ENCODE peak calls at places on chromosomes 13 and 19, in seven cellular contexts. E is uterus; D is cardiac muscle cell; M is CD4-positive, alpha-beta T cell; N is pancreas; L is thoracic aorta; C is body of pancreas. B is an unnamed sample.

GRCh38 chr13:26442541-26442940 is 114.9 kb upstream of the WASF3 start:
- DNase-seq in E (no peak), D (no peak), M (no peak), N (no peak), L (no peak), C (no peak), B (no peak)

GRCh38 chr13:106533940-106534843 is 1.3 kb downstream of the EFNB2 start:
- DNase-seq in E (peak; percentile 38), D (peak; percentile 64), M (peak; percentile 24), N (peak; percentile 16), L (no peak), C (peak; percentile 42), B (peak; percentile 28)

GRCh38 chr13:33319859-33320258 is 34.3 kb upstream of the STARD13 start:
- DNase-seq in E (no peak), D (no peak), M (no peak), N (no peak), L (no peak), C (no peak), B (no peak)

GRCh38 chr19:55355213-55355821 is 798 bp upstream of the COX6B2 start:
- DNase-seq in E (no peak), D (no peak), M (no peak), N (no peak), L (no peak), C (no peak), B (no peak)

GRCh38 chr13:26425439-26426358 is 131.8 kb upstream of the WASF3 start:
- DNase-seq in E (peak; percentile 29), D (no peak), M (no peak), N (no peak), L (no peak), C (peak; percentile 29), B (no peak)

GRCh38 chr19:8641908-8642547 is 11.6 kb downstream of the NFILZ start:
- DNase-seq in E (no peak), D (peak; percentile 33), M (no peak), N (no peak), L (no peak), C (no peak), B (no peak)

GRCh38 chr19:45182758-45183157 is 4.2 kb downstream of the BLOC1S3 start:
- DNase-seq in E (no peak), D (no peak), M (no peak), N (no peak), L (no peak), C (no peak), B (no peak)

GRCh38 chr13:63435668-63436275 is 2020.1 kb upstream of the PCDH20 start:
- DNase-seq in E (no peak), D (no peak), M (no peak), N (no peak), L (no peak), C (no peak), B (no peak)

GRCh38 chr13:21948781-21949474 is 278.1 kb downstream of the FGF9 start:
- DNase-seq in E (no peak), D (no peak), M (no peak), N (no peak), L (no peak), C (no peak), B (no peak)

GRCh38 chr19:6221878-6222746 is 57.7 kb downstream of the MLLT1 start:
- DNase-seq in E (no peak), D (no peak), M (no peak), N (no peak), L (no peak), C (peak; percentile 29), B (no peak)

GRCh38 chr13:90307136-90307535 is 1040.4 kb upstream of the MIR17HG start:
- DNase-seq in E (no peak), D (no peak), M (no peak), N (no peak), L (no peak), C (no peak), B (no peak)

GRCh38 chr19:7303470-7303869 is 9.3 kb upstream of the INSR start:
- DNase-seq in E (no peak), D (no peak), M (no peak), N (no peak), L (no peak), C (no peak), B (no peak)

GRCh38 chr13:103178986-103179695 is 112.9 kb upstream of the SLC10A2 start:
- DNase-seq in E (no peak), D (no peak), M (no peak), N (no peak), L (no peak), C (no peak), B (no peak)

GRCh38 chr13:58949646-58950045 is 1214.1 kb downstream of the DIAPH3 start:
- DNase-seq in E (no peak), D (no peak), M (no peak), N (no peak), L (no peak), C (no peak), B (no peak)

GRCh38 chr13:24995225-24995804 is 100.6 kb upstream of the PABPC3 start:
- DNase-seq in E (peak; percentile 39), D (peak; percentile 90), M (peak; percentile 11), N (peak; percentile 53), L (no peak), C (peak; percentile 70), B (no peak)

DNA sequence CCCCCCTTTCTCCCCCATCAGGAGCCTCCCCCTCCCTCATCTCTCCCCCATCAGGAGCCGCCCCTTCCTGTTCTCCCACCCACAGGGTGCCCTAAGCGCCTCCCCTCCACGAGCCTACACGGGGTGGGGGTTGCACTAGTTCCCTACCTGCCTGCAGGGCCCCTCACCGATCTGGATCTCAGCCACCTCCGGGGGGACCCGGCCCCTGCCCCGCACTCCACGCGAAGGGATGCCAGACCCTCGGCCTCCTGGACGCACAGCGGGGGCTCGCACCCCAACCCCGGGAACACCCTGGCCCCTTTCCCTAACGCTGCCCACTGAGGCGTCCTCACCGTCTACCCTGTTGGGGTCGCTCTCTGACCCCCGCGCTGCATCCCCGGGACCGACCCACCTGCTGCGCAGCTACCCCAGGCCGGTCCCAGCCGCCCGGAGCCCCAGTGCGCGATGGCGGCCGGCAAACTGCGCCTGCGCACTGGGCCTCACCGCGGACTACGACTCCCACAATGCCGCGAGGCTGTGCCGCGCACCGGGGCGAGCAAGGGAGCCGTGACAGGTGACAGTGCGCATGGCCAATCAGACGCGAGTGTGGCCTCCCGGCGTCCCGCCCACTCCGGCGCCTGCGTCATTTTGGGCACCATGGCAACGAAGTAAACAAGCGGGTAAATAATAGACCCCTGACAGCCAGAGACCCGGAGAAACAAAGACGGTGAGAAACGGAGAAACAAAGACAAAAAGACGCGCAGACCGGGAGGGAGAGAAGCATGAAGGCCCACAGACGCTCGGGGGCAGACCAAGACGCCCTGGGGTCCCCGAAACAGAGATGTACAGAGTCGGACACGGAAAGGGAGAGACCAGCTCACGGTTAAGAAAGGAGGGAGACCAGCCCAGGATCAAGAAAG is at the start of gene ZSCAN18:
- DNase-seq in E (peak; percentile 98), D (peak; percentile 99), M (peak; percentile 98), N (peak; percentile 96), L (peak; percentile 96), C (peak; percentile 98), B (peak; percentile 97)
- H3K9me3 ChIP-seq in E (no peaks in the 10 kb centered on the region), D (no peaks in the 10 kb centered on the region), M (peaks cover 55% of the 10 kb centered on the region), N (no peaks in the 10 kb centered on the region), L (peaks cover 9% of the 10 kb centered on the region), C (no peaks in the 10 kb centered on the region), B (peaks cover 66% of the 10 kb centered on the region)

GRCh38 chr19:1863308-1863637 is at the start of gene KLF16:
- DNase-seq in E (no peak), D (no peak), M (no peak), N (no peak), L (no peak), C (no peak), B (no peak)

GRCh38 chr19:1865172-1866010 is 2.0 kb upstream of the KLF16 start:
- DNase-seq in E (no peak), D (no peak), M (no peak), N (no peak), L (no peak), C (peak; percentile 15), B (no peak)

GRCh38 chr19:1863638-1864479 is 480 bp upstream of the KLF16 start:
- DNase-seq in E (peak; percentile 80), D (peak; percentile 97), M (peak; percentile 94), N (peak; percentile 89), L (peak; percentile 70), C (peak; percentile 85), B (peak; percentile 91)

GRCh38 chr19:1862424-1863307 is 713 bp downstream of the KLF16 start:
- DNase-seq in E (no peak), D (peak; percentile 60), M (peak; percentile 58), N (peak; percentile 51), L (no peak), C (peak; percentile 40), B (no peak)

GRCh38 chr19:1864480-1865171 is 1.2 kb upstream of the KLF16 start:
- DNase-seq in E (no peak), D (peak; percentile 79), M (peak; percentile 56), N (peak; percentile 74), L (no peak), C (peak; percentile 69), B (peak; percentile 75)
- TF ChIP-seq CTCF in E (peak; percentile 74), D (peak; percentile 63), M (peak; percentile 74), N (peak; percentile 70), L (peak; percentile 76), C (peak; percentile 69), B (peak; percentile 89)

GRCh38 chr19:27676334-27676733 is 1536.6 kb downstream of the UQCRFS1 start:
- DNase-seq in E (no peak), D (no peak), M (no peak), N (no peak), L (no peak), C (no peak), B (no peak)

GRCh38 chr19:27676877-27677276 is 1536.1 kb downstream of the UQCRFS1 start:
- DNase-seq in E (no peak), D (no peak), M (no peak), N (no peak), L (no peak), C (no peak), B (no peak)

GRCh38 chr19:27681972-27682371 is 1531.0 kb downstream of the UQCRFS1 start:
- DNase-seq in E (no peak), D (no peak), M (no peak), N (no peak), L (no peak), C (no peak), B (no peak)

GRCh38 chr19:27679399-27679798 is 1533.6 kb downstream of the UQCRFS1 start:
- DNase-seq in E (no peak), D (no peak), M (no peak), N (no peak), L (no peak), C (no peak), B (no peak)

GRCh38 chr19:27679905-27680304 is 1533.0 kb downstream of the UQCRFS1 start:
- DNase-seq in E (no peak), D (no peak), M (no peak), N (no peak), L (no peak), C (no peak), B (no peak)
- H3K9me3 ChIP-seq in E (no peaks in the 10 kb centered on the region), D (no peaks in the 10 kb centered on the region), M (peaks cover 15% of the 10 kb centered on the region), N (no peaks in the 10 kb centered on the region), L (peaks cover 6% of the 10 kb centered on the region), C (peaks cover 2% of the 10 kb centered on the region), B (no peaks in the 10 kb centered on the region)

DNA sequence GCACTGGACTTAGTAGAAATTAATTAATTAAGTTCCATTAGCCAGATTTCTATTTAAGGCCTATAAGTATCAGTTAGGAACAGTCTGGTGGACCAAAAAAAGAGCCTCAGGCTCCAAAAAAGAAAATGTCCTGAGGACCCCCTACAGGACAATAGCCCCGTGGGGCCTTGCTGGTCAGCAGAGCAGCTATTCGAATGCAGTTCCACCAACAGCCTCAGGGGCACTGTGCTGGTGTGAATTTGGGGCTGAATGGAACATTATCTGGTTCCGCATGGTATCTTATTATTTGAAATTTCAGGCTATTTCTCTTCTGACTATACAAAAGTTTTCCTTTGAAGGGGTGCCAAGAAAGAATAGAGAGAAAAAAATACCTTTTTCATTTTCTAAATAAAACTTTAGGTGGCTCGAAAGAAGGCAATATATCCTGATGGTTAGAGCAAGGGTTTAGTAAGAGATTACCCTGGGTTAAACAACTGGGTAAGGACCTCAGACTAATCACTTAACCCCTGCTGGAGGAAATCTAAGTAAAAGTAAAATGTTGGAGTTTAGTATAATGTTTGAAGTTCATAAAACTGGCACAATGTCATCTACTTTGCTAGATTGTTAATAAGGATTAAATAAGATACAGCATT is 147.2 kb downstream of the MIPEP start:
- DNase-seq in E (no peak), D (no peak), M (no peak), N (no peak), L (no peak), C (no peak), B (no peak)
- TF ChIP-seq CTCF in E (no peak), D (peak; percentile 51), M (peak; percentile 21), N (peak; percentile 8), L (peak; percentile 33), C (no peak), B (peak; percentile 44)